ENCODE peak calls at places on chromosomes 6 and 20, in five cellular contexts. F, O, K, R and Y are unnamed samples.

GRCh38 chr6:91376686-91377085 is 789.8 kb upstream of the MAP3K7 start:
- DNase-seq in K (no peak), R (no peak), O (no peak), F (no peak), Y (no peak)

GRCh38 chr6:14711704-14712397 is 534.0 kb upstream of the JARID2 start:
- DNase-seq in R (no peak), K (no peak), O (no peak), F (no peak), Y (no peak)

GRCh38 chr20:3042621-3043020 is 801 bp upstream of the GNRH2 start:
- DNase-seq in K (no peak), R (no peak), O (no peak), F (no peak), Y (no peak)

GRCh38 chr6:52995913-52996685 is 1.0 kb upstream of the GSTA4 start:
- DNase-seq in K (peak; percentile 43), O (peak; percentile 88), R (peak; percentile 89), F (peak; percentile 72), Y (peak; percentile 90)

GRCh38 chr20:63969851-63970713 is at the start of gene ZNF512B:
- DNase-seq in F (peak; percentile 67), O (peak; percentile 49), R (peak; percentile 81), K (no peak), Y (peak; percentile 50)

GRCh38 chr6:123769431-123769830 is 34.2 kb upstream of the NKAIN2 start:
- DNase-seq in O (peak; percentile 6), K (no peak), R (no peak), F (no peak), Y (no peak)

GRCh38 chr6:40302856-40303449 is 284.2 kb downstream of the LRFN2 start:
- DNase-seq in F (no peak), R (no peak), K (no peak), O (no peak), Y (no peak)

GRCh38 chr20:51428451-51429143 is 113.9 kb downstream of the NFATC2 start:
- DNase-seq in R (peak; percentile 72), F (no peak), O (no peak), K (no peak), Y (no peak)

GRCh38 chr6:114144887-114145851 is 174.2 kb upstream of the HDAC2 start:
- DNase-seq in R (no peak), F (no peak), O (peak; percentile 34), K (no peak), Y (no peak)

GRCh38 chr6:35993150-35993549 is 31.3 kb downstream of the SLC26A8 start:
- DNase-seq in O (no peak), K (no peak), F (no peak), R (no peak), Y (no peak)

GRCh38 chr6:148497717-148498116 is 155.1 kb downstream of the SASH1 start:
- DNase-seq in F (no peak), R (no peak), K (no peak), O (no peak), Y (peak; percentile 20)

GRCh38 chr6:137754366-137754765 is 112.7 kb upstream of the TNFAIP3 start:
- DNase-seq in R (no peak), F (no peak), K (peak; percentile 69), O (no peak), Y (no peak)

GRCh38 chr6:169950558-169950957 is 199.1 kb downstream of the ERMARD start:
- DNase-seq in O (no peak), F (peak; percentile 9), R (no peak), K (peak; percentile 24), Y (no peak)

GRCh38 chr6:168092541-168092940 is 13.5 kb upstream of the FRMD1 start:
- DNase-seq in O (no peak), F (no peak), R (no peak), K (no peak), Y (no peak)

GRCh38 chr20:37697314-37697713 is 3.5 kb downstream of the CTNNBL1 start:
- DNase-seq in K (peak; percentile 69), F (no peak), R (no peak), O (no peak), Y (no peak)

GRCh38 chr6:90044833-90045337 is 150.6 kb downstream of the GJA10 start:
- DNase-seq in O (peak; percentile 55), R (peak; percentile 68), F (no peak), K (no peak), Y (peak; percentile 95)

GRCh38 chr6:13005994-13006393 is 289.4 kb downstream of the PHACTR1 start:
- DNase-seq in F (no peak), K (no peak), R (no peak), O (no peak), Y (no peak)

GRCh38 chr6:43286995-43287716 is 10.9 kb upstream of the SLC22A7 start:
- DNase-seq in K (no peak), F (no peak), O (no peak), R (no peak), Y (no peak)

GRCh38 chr6:168377481-168377850 is 57.9 kb upstream of the DACT2 start:
- DNase-seq in F (no peak), O (no peak), R (no peak), K (no peak), Y (no peak)

GRCh38 chr20:62430311-62430853 is 3.0 kb upstream of the RBBP8NL start:
- DNase-seq in R (no peak), F (no peak), O (no peak), K (no peak), Y (no peak)

GRCh38 chr6:75437451-75438185 is 56.0 kb downstream of the FILIP1 start:
- DNase-seq in R (peak; percentile 85), O (peak; percentile 24), F (no peak), K (no peak), Y (peak; percentile 86)

GRCh38 chr20:58688838-58689237 is 3.8 kb upstream of the NPEPL1 start:
- DNase-seq in K (peak; percentile 22), F (no peak), R (peak; percentile 46), O (peak; percentile 90), Y (no peak)

GRCh38 chr6:113654396-113654795 is 202.7 kb upstream of the MARCKS start:
- DNase-seq in F (peak; percentile 92), K (no peak), R (peak; percentile 84), O (peak; percentile 93), Y (peak; percentile 83)

GRCh38 chr6:38021029-38021428 is 201.5 kb downstream of the ZFAND3 start:
- DNase-seq in R (no peak), K (no peak), F (no peak), O (no peak), Y (no peak)

GRCh38 chr20:9241232-9241692 is 172.4 kb downstream of the PLCB4 start:
- DNase-seq in K (no peak), F (peak; percentile 60), R (peak; percentile 64), O (peak; percentile 90), Y (peak; percentile 69)

GRCh38 chr20:13771853-13772453 is 12.8 kb downstream of the ESF1 start:
- DNase-seq in O (peak; percentile 35), F (peak; percentile 55), K (peak; percentile 90), R (no peak), Y (peak; percentile 52)

GRCh38 chr6:6764764-6765434 is 176.4 kb downstream of the LY86 start:
- DNase-seq in O (no peak), R (no peak), K (no peak), F (peak; percentile 48), Y (no peak)

GRCh38 chr6:21840428-21840827 is 246.9 kb downstream of the SOX4 start:
- DNase-seq in R (peak; percentile 9), O (peak; percentile 23), K (peak; percentile 13), F (no peak), Y (peak; percentile 77)

GRCh38 chr6:15810618-15811017 is 147.8 kb upstream of the DTNBP1 start:
- DNase-seq in F (no peak), K (no peak), O (no peak), R (no peak), Y (no peak)

GRCh38 chr20:58755062-58755697 is 62.6 kb downstream of the NPEPL1 start:
- DNase-seq in K (no peak), O (no peak), R (no peak), F (no peak), Y (no peak)

GRCh38 chr6:63804381-63804956 is 168.9 kb downstream of the PHF3 start:
- DNase-seq in K (peak; percentile 49), F (peak; percentile 18), R (peak; percentile 93), O (peak; percentile 98), Y (peak; percentile 65)

GRCh38 chr6:125188037-125188436 is 34.5 kb downstream of the TPD52L1 start:
- DNase-seq in O (no peak), K (no peak), R (peak; percentile 15), F (peak; percentile 80), Y (peak; percentile 38)

GRCh38 chr20:45823949-45824835 is 2.9 kb downstream of the TNNC2 start:
- DNase-seq in K (no peak), F (peak; percentile 24), O (no peak), R (peak; percentile 78), Y (peak; percentile 45)

GRCh38 chr6:107977283-107977682 is 19.3 kb upstream of the SEC63 start:
- DNase-seq in F (peak; percentile 38), R (peak; percentile 49), K (peak; percentile 48), O (peak; percentile 41), Y (peak; percentile 53)

GRCh38 chr6:21262504-21262903 is 331.0 kb upstream of the SOX4 start:
- DNase-seq in O (no peak), F (no peak), R (no peak), K (no peak), Y (no peak)

GRCh38 chr6:155528982-155529453 is 73.4 kb upstream of the NOX3 start:
- DNase-seq in F (peak; percentile 10), R (peak; percentile 91), K (peak; percentile 82), O (peak; percentile 92), Y (peak; percentile 93)

GRCh38 chr20:9447182-9447581 is 67.2 kb upstream of the LAMP5 start:
- DNase-seq in K (no peak), R (no peak), F (no peak), O (no peak), Y (no peak)

GRCh38 chr20:38880952-38881735 is 45.1 kb upstream of the FAM83D start:
- DNase-seq in F (no peak), K (no peak), R (no peak), O (no peak), Y (no peak)

GRCh38 chr6:170051229-170052172 is 239.4 kb downstream of the DLL1 start:
- DNase-seq in K (no peak), F (no peak), O (no peak), R (no peak), Y (no peak)